ENCODE peak calls at places on chromosomes 13 and 19, in four cellular contexts. C is thoracic aorta; J is CD4-positive, alpha-beta T cell; V is naive thymus-derived CD8-positive, alpha-beta T cell. D is an unnamed sample.

GRCh38 chr13:72507394-72508199 is 219.8 kb downstream of the MZT1 start:
- DNase-seq in C (no peak), J (no peak), V (no peak), D (no peak)

GRCh38 chr13:101875717-101876393 is 423.4 kb downstream of the ITGBL1 start:
- DNase-seq in J (no peak), C (no peak), V (no peak), D (no peak)

GRCh38 chr13:113928701-113929627 is 44.9 kb downstream of the C13orf46 start:
- DNase-seq in C (peak; percentile 82), V (no peak), J (no peak), D (no peak)

GRCh38 chr13:18948664-18949488 is 232.7 kb downstream of the TUBA3C start:
- DNase-seq in V (no peak), C (no peak), J (no peak), D (no peak)

GRCh38 chr19:29404951-29405727 is 120.7 kb upstream of the VSTM2B start:
- DNase-seq in V (no peak), C (no peak), J (no peak), D (no peak)

GRCh38 chr19:45769821-45770191 is 754 bp upstream of the SIX5 start:
- DNase-seq in C (no peak), V (peak; percentile 63), J (peak; percentile 44), D (peak; percentile 57)

GRCh38 chr13:91139232-91139631 is 208.3 kb upstream of the MIR17HG start:
- DNase-seq in V (no peak), J (no peak), C (no peak), D (no peak)

GRCh38 chr13:113862766-113863510 is 938 bp downstream of the GAS6 start:
- DNase-seq in C (no peak), J (no peak), V (no peak), D (no peak)

GRCh38 chr19:13014921-13015280 is 19.6 kb downstream of the NFIX start:
- DNase-seq in V (no peak), J (no peak), C (no peak), D (no peak)

GRCh38 chr19:11657307-11657706 is 60.0 kb downstream of the ZNF627 start:
- DNase-seq in J (no peak), V (no peak), C (no peak), D (no peak)

GRCh38 chr19:281156-281853 is 9.9 kb downstream of the PLPP2 start:
- DNase-seq in V (no peak), J (no peak), C (no peak), D (no peak)

GRCh38 chr13:100464006-100464405 is 124.6 kb downstream of the GGACT start:
- DNase-seq in J (no peak), C (no peak), V (no peak), D (no peak)

GRCh38 chr19:50371914-50372475 is 4.3 kb upstream of the NR1H2 start:
- DNase-seq in J (no peak), C (no peak), V (no peak), D (no peak)

GRCh38 chr19:45401815-45402468 is 2.9 kb downstream of the PPP1R13L start:
- DNase-seq in C (no peak), V (no peak), J (no peak), D (no peak)

GRCh38 chr19:20472854-20473253 is 92.7 kb downstream of the ZNF737 start:
- DNase-seq in J (no peak), V (no peak), C (no peak), D (no peak)

GRCh38 chr19:29442094-29442493 is 83.7 kb upstream of the VSTM2B start:
- DNase-seq in C (no peak), J (no peak), V (no peak), D (no peak)

GRCh38 chr13:108915095-108915633 is 285.8 kb downstream of the MYO16 start:
- DNase-seq in C (no peak), J (no peak), V (no peak), D (no peak)

GRCh38 chr13:20340136-20340758 is 108.1 kb upstream of the GJB6 start:
- DNase-seq in V (no peak), J (no peak), C (no peak), D (no peak)

GRCh38 chr13:49225358-49226042 is 5.4 kb downstream of the MLNR start:
- DNase-seq in C (no peak), V (no peak), J (no peak), D (no peak)

GRCh38 chr13:47638627-47639026 is 362.4 kb downstream of the SUCLA2 start:
- DNase-seq in C (no peak), J (no peak), V (no peak), D (no peak)

GRCh38 chr13:23715092-23715761 is 145.0 kb downstream of the TNFRSF19 start:
- DNase-seq in V (no peak), C (no peak), J (no peak), D (no peak)

GRCh38 chr19:27779953-27780352 is 1433.0 kb downstream of the UQCRFS1 start:
- DNase-seq in V (no peak), J (no peak), C (no peak), D (no peak)

GRCh38 chr19:12924621-12925310 is 5.7 kb upstream of the SYCE2 start:
- DNase-seq in J (no peak), V (no peak), C (no peak), D (no peak)

GRCh38 chr13:71879129-71879535 is 12.1 kb upstream of the DACH1 start:
- DNase-seq in C (no peak), V (no peak), J (no peak), D (no peak)

GRCh38 chr13:111265701-111266035 is 54.8 kb upstream of the TEX29 start:
- DNase-seq in J (no peak), C (no peak), V (no peak), D (no peak)

GRCh38 chr13:24308068-24308445 is 1.3 kb upstream of the C1QTNF9 start:
- DNase-seq in J (no peak), C (no peak), V (no peak), D (no peak)